ENCODE peak calls at places on chromosomes 3 and 15, in nine cellular contexts. Z is GM23338, M is fibroblast of lung, I is A673, B is hepatocyte, V is MM.1S, Q is mammary epithelial cell, D is K562, W is PC-3. S is an unnamed sample.

GRCh38 chr15:31135523-31135922 is 34.0 kb upstream of the TRPM1 start:
- DNase-seq in Q (no peak), D (no peak), I (no peak), V (no peak), W (no peak), M (no peak), Z (no peak), B (no peak), S (no peak)

GRCh38 chr15:45645026-45645980 is 10.5 kb downstream of the SQOR start:
- DNase-seq in I (no peak), Q (peak; percentile 60), W (peak; percentile 86), B (peak; percentile 57), V (no peak), M (peak; percentile 58), D (no peak), Z (no peak), S (no peak)

GRCh38 chr15:98943609-98944111 is 63.9 kb downstream of the PGPEP1L start:
- DNase-seq in D (no peak), I (no peak), B (peak; percentile 29), V (no peak), M (peak; percentile 42), Q (no peak), W (no peak), Z (no peak), S (no peak)

GRCh38 chr3:169145551-169145950 is 518.0 kb downstream of the MECOM start:
- DNase-seq in W (peak; percentile 28), Z (no peak), D (no peak), Q (no peak), M (no peak), B (no peak), I (no peak), V (no peak), S (no peak)

GRCh38 chr15:92884813-92885461 is 15.2 kb upstream of the CHD2 start:
- DNase-seq in M (peak; percentile 45), Z (no peak), V (no peak), Q (peak; percentile 43), B (no peak), W (peak; percentile 21), I (no peak), D (no peak), S (no peak)

GRCh38 chr3:108590443-108590842 is 921 bp downstream of the DZIP3 start:
- DNase-seq in W (no peak), V (peak; percentile 8), M (no peak), D (peak; percentile 7), Z (peak; percentile 7), Q (peak; percentile 26), I (peak; percentile 47), B (peak; percentile 10), S (peak; percentile 18)

GRCh38 chr15:63971427-63971805 is 74.9 kb downstream of the DAPK2 start:
- DNase-seq in V (peak; percentile 64), D (peak; percentile 62), W (no peak), M (no peak), Q (no peak), I (no peak), B (no peak), Z (no peak), S (no peak)

GRCh38 chr3:133362539-133362938 is 37.3 kb upstream of the BFSP2 start:
- DNase-seq in I (no peak), Z (no peak), M (no peak), W (no peak), V (no peak), D (no peak), Q (no peak), B (no peak), S (no peak)

GRCh38 chr3:139120336-139120971 is 75.8 kb upstream of the PRR23C start:
- DNase-seq in Z (no peak), V (no peak), Q (peak; percentile 44), D (peak; percentile 33), W (peak; percentile 28), B (peak; percentile 45), I (no peak), M (peak; percentile 93), S (no peak)

GRCh38 chr3:188208751-188209433 is 54.9 kb downstream of the LPP start:
- DNase-seq in Z (no peak), D (no peak), M (peak; percentile 54), B (no peak), Q (no peak), I (no peak), V (no peak), W (no peak), S (no peak)

GRCh38 chr3:181974198-181974597 is 262.5 kb downstream of the SOX2 start:
- DNase-seq in W (peak; percentile 46), V (no peak), I (no peak), D (no peak), Z (no peak), Q (peak; percentile 86), M (no peak), B (no peak), S (no peak)

GRCh38 chr15:95520922-95521321 is 809.6 kb upstream of the NR2F2 start:
- DNase-seq in M (no peak), Q (no peak), W (no peak), B (no peak), V (no peak), I (no peak), D (no peak), Z (no peak), S (no peak)

GRCh38 chr3:150410311-150411105 is 2.4 kb downstream of the TSC22D2 start:
- DNase-seq in V (peak; percentile 60), Q (peak; percentile 47), I (peak; percentile 51), Z (peak; percentile 30), B (peak; percentile 23), M (no peak), D (no peak), W (peak; percentile 41), S (peak; percentile 52)

GRCh38 chr3:150411106-150411460 is 3.0 kb downstream of the TSC22D2 start:
- DNase-seq in I (no peak), Q (no peak), Z (peak; percentile 14), W (no peak), M (no peak), D (no peak), V (no peak), B (no peak), S (no peak)

GRCh38 chr3:150411971-150412370 is 3.9 kb downstream of the TSC22D2 start:
- DNase-seq in M (peak; percentile 69), B (no peak), Z (no peak), W (peak; percentile 32), V (peak; percentile 26), Q (no peak), D (no peak), I (no peak), S (no peak)

GRCh38 chr3:150414273-150414672 is 6.2 kb downstream of the TSC22D2 start:
- DNase-seq in B (peak; percentile 21), Z (no peak), W (peak; percentile 67), Q (peak; percentile 67), I (peak; percentile 27), M (peak; percentile 54), D (peak; percentile 49), V (no peak), S (no peak)

DNA sequence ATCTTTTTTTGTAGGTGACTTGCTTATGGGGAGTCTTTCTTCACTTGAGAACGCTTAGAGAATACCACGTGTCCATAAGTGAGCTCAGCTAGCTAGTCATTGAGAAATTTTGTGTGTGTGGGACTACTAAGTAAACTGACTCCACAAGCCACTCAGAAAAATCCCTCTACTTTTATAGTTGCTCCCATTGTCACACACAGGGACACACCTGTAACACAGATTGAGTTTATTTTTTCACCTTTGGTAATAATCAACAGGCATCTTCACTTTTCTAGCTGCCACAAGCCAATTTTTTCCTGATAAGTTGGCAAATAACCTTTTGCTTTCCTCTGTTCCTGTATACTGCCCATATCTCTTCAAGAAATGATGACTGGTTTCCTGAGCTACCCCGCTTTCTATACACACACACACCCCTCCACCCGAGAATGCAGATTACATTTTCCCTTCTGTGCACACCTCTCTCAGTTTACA is 4.5 kb downstream of the TSC22D2 start:
- DNase-seq in Q (peak; percentile 67), M (peak; percentile 92), Z (no peak), I (no peak), D (peak; percentile 32), W (peak; percentile 72), B (peak; percentile 39), V (peak; percentile 44), S (no peak)
- H3K36me3 ChIP-seq in Q (peaks cover 17% of the 10 kb centered on the region), M (peaks cover 9% of the 10 kb centered on the region), Z (no peaks in the 10 kb centered on the region), I (no peaks in the 10 kb centered on the region), D (peaks cover 62% of the 10 kb centered on the region), W (peaks cover 27% of the 10 kb centered on the region), B (peaks cover 4% of the 10 kb centered on the region), V (no peaks in the 10 kb centered on the region), S (peaks cover 21% of the 10 kb centered on the region)

GRCh38 chr3:56914646-56915045 is 112.9 kb upstream of the ARHGEF3 start:
- DNase-seq in I (no peak), Z (no peak), Q (no peak), B (no peak), V (peak; percentile 21), W (no peak), D (no peak), M (no peak), S (no peak)

GRCh38 chr3:56916697-56917336 is 115.1 kb upstream of the ARHGEF3 start:
- DNase-seq in Z (no peak), V (peak; percentile 37), D (no peak), Q (no peak), M (no peak), W (no peak), B (no peak), I (no peak), S (no peak)

GRCh38 chr3:56917740-56918568 is 116.2 kb upstream of the ARHGEF3 start:
- DNase-seq in V (peak; percentile 79), M (no peak), I (no peak), Q (no peak), Z (peak; percentile 38), D (no peak), W (no peak), B (no peak), S (no peak)

GRCh38 chr3:56917337-56917697 is 115.6 kb upstream of the ARHGEF3 start:
- DNase-seq in B (no peak), Z (no peak), W (no peak), Q (no peak), V (no peak), I (peak; percentile 18), D (no peak), M (no peak), S (no peak)

GRCh38 chr3:56915969-56916586 is 114.3 kb upstream of the ARHGEF3 start:
- DNase-seq in I (no peak), M (no peak), Z (peak; percentile 39), W (no peak), D (no peak), Q (no peak), V (peak; percentile 74), B (no peak), S (peak; percentile 87)
- H3K27ac ChIP-seq in I (no peak overlapping the region), M (no peak overlapping the region), Z (no peak overlapping the region), W (no peak overlapping the region), D (no peak overlapping the region), Q (no peak overlapping the region), V (peak overlapping the region; percentile 96), B (no peak overlapping the region), S (peak overlapping the region; percentile 89)

DNA sequence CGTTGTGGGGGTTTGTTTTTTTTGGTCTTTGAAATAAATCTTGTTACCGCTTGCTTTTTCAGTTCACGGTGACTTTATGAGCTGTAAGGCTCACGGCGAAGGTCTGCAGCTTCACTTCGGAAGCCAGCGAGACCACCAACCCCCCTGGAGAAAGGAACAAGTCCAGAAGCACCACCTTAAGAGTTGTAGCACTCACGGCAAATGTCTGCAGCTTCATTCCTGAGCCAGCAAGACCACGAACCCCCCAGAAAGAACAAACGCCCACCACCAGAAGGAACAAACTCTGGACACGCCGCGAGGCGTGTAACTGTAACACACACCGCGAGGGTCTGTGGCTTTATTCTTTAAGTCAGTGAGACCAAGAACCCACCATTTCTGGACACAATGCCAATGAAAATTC is 28.9 kb downstream of the GOLGA6A start:
- DNase-seq in V (no peak), M (no peak), I (no peak), D (no peak), W (no peak), Q (no peak), B (no peak), Z (no peak), S (no peak)
- TF ChIP-seq EZH2 in V (no peak), M (no peak), I (no peak), D (no peak), W (no peak), Q (no peak), B (no peak), Z (no peak), S (no peak)

GRCh38 chr3:126732281-126733060 is 28.4 kb downstream of the CHCHD6 start:
- DNase-seq in I (no peak), V (no peak), D (no peak), W (no peak), B (no peak), Q (no peak), M (peak; percentile 53), Z (no peak), S (no peak)
- H3K36me3 ChIP-seq in I (no peaks in the 10 kb centered on the region), V (no peaks in the 10 kb centered on the region), D (peaks cover 6% of the 10 kb centered on the region), W (peaks cover 3% of the 10 kb centered on the region), B (no peaks in the 10 kb centered on the region), Q (peaks cover 5% of the 10 kb centered on the region), M (no peaks in the 10 kb centered on the region), Z (peaks cover 5% of the 10 kb centered on the region), S (peaks cover 64% of the 10 kb centered on the region)